ENCODE peak calls at places on chromosomes 3 and 15, in five cellular contexts. V, U, A, S and W are unnamed samples.

GRCh38 chr3:115830764-115831395 is 207.6 kb downstream of the GAP43 start:
- DNase-seq in V (no peak), U (no peak), A (no peak), S (no peak), W (no peak)

GRCh38 chr3:9947025-9947995 is 4.9 kb downstream of the PRRT3 start:
- DNase-seq in U (no peak), V (no peak), A (peak), S (peak), W (no peak)

GRCh38 chr3:194617827-194618226 is 15.4 kb downstream of the TMEM44 start:
- DNase-seq in S (no peak), A (no peak), U (no peak), V (no peak), W (no peak)

GRCh38 chr3:69255928-69256327 is 130.0 kb downstream of the FRMD4B start:
- DNase-seq in A (peak), V (no peak), S (peak), U (no peak), W (no peak)

GRCh38 chr3:94036909-94037507 is 8.6 kb upstream of the STX19 start:
- DNase-seq in S (peak), U (peak), V (no peak), A (peak), W (peak)

GRCh38 chr3:10366681-10367101 is 45.8 kb upstream of the SEC13 start:
- DNase-seq in S (no peak), V (no peak), U (no peak), A (no peak), W (no peak)

GRCh38 chr3:60064210-60065178 is 1014.7 kb upstream of the CFAP20DC start:
- DNase-seq in V (no peak), S (no peak), A (no peak), U (peak), W (no peak)

GRCh38 chr3:192812736-192813383 is 85.5 kb upstream of the FGF12 start:
- DNase-seq in V (no peak), U (peak), S (no peak), A (peak), W (peak)

GRCh38 chr15:55969582-55969981 is 23.8 kb downstream of the NEDD4 start:
- DNase-seq in S (no peak), U (no peak), A (no peak), V (no peak), W (no peak)

GRCh38 chr3:129756871-129757270 is 136.6 kb downstream of the TMCC1 start:
- DNase-seq in U (no peak), A (no peak), V (no peak), S (no peak), W (no peak)

GRCh38 chr15:63539517-63539916 is 35.1 kb downstream of the USP3 start:
- DNase-seq in A (no peak), V (no peak), U (peak), S (no peak), W (no peak)

GRCh38 chr3:132641837-132642538 is 17.6 kb downstream of the ACAD11 start:
- DNase-seq in S (peak), A (peak), V (no peak), U (peak), W (peak)

GRCh38 chr15:91077029-91077428 is 23.0 kb upstream of the SV2B start:
- DNase-seq in A (no peak), S (no peak), U (no peak), V (no peak), W (no peak)

GRCh38 chr3:21292971-21293370 is 458.0 kb downstream of the ZNF385D start:
- DNase-seq in A (no peak), V (no peak), S (no peak), U (no peak), W (no peak)

GRCh38 chr3:71130516-71131384 is 452.8 kb downstream of the FOXP1 start:
- DNase-seq in U (peak), A (peak), S (no peak), V (no peak), W (peak)

GRCh38 chr15:74196175-74196574 is 6.4 kb downstream of the STRA6 start:
- DNase-seq in A (peak), U (no peak), S (no peak), V (no peak), W (no peak)

GRCh38 chr3:149579838-149580542 is 77.8 kb downstream of the WWTR1 start:
- DNase-seq in A (no peak), U (no peak), S (no peak), V (no peak), W (no peak)

GRCh38 chr15:59751552-59752413 is 62.7 kb upstream of the BNIP2 start:
- DNase-seq in A (peak), V (no peak), U (no peak), S (no peak), W (peak)

GRCh38 chr3:7779331-7779730 is 722.3 kb upstream of the LMCD1 start:
- DNase-seq in A (no peak), S (no peak), U (no peak), V (no peak), W (no peak)

GRCh38 chr3:131353946-131354345 is 27.6 kb upstream of the NUDT16 start:
- DNase-seq in V (no peak), U (no peak), S (no peak), A (no peak), W (no peak)

GRCh38 chr3:141152801-141153678 is 78.6 kb upstream of the PXYLP1 start:
- DNase-seq in U (no peak), V (no peak), A (no peak), S (no peak), W (no peak)

GRCh38 chr3:105746226-105746996 is 122.4 kb downstream of the CBLB start:
- DNase-seq in S (no peak), U (no peak), V (no peak), A (peak), W (no peak)

GRCh38 chr15:57580866-57581265 is 10.8 kb upstream of the MYZAP start:
- DNase-seq in A (peak), U (no peak), S (no peak), V (no peak), W (no peak)

GRCh38 chr15:46872591-46872990 is 844.7 kb upstream of the SEMA6D start:
- DNase-seq in U (no peak), S (no peak), A (no peak), V (no peak), W (no peak)

GRCh38 chr15:55742498-55742926 is 440 bp downstream of the PRTG start:
- DNase-seq in A (no peak), S (no peak), V (no peak), U (peak), W (no peak)

GRCh38 chr3:193831495-193832455 is 238.8 kb downstream of the OPA1 start:
- DNase-seq in A (no peak), S (no peak), U (peak), V (peak), W (no peak)

GRCh38 chr3:185503467-185503975 is 4.7 kb upstream of the TMEM41A start:
- DNase-seq in A (no peak), U (peak), V (no peak), S (no peak), W (no peak)

GRCh38 chr3:104604326-104605010 is 762.2 kb upstream of the ALCAM start:
- DNase-seq in S (no peak), U (no peak), V (no peak), A (no peak), W (no peak)

GRCh38 chr3:183129243-183129642 is 29.9 kb upstream of the MCCC1 start:
- DNase-seq in A (no peak), V (no peak), U (no peak), S (no peak), W (no peak)

GRCh38 chr15:67836477-67836876 is 3.4 kb downstream of the RNU6-1 start:
- DNase-seq in V (no peak), U (peak), A (no peak), S (peak), W (no peak)

GRCh38 chr3:43371494-43371893 is 85.2 kb downstream of the SNRK start:
- DNase-seq in A (no peak), U (no peak), V (no peak), S (no peak), W (no peak)

GRCh38 chr15:95843241-95843851 is 487.2 kb upstream of the NR2F2 start:
- DNase-seq in A (no peak), U (peak), V (no peak), S (no peak), W (no peak)

GRCh38 chr3:50224639-50225038 is 11.4 kb upstream of the GNAI2 start:
- DNase-seq in A (no peak), V (no peak), S (no peak), U (no peak), W (no peak)

GRCh38 chr15:42056934-42057743 is 36.3 kb upstream of the PLA2G4E start:
- DNase-seq in A (peak), S (peak), U (peak), V (no peak), W (peak)

GRCh38 chr15:78298983-78299301 is 467 bp downstream of the SKIC8 start:
- DNase-seq in A (no peak), U (peak), S (no peak), V (no peak), W (no peak)

GRCh38 chr3:150216041-150216811 is 191.9 kb upstream of the TSC22D2 start:
- DNase-seq in U (no peak), V (no peak), S (peak), A (no peak), W (no peak)

GRCh38 chr3:51621091-51621892 is 49.8 kb upstream of the TEX264 start:
- DNase-seq in U (no peak), V (no peak), S (no peak), A (peak), W (no peak)

GRCh38 chr15:70033529-70034140 is 64.1 kb downstream of the TLE3 start:
- DNase-seq in U (no peak), V (no peak), S (peak), A (no peak), W (no peak)

GRCh38 chr3:71581451-71581980 is 2.0 kb downstream of the FOXP1 start:
- DNase-seq in A (no peak), V (no peak), U (no peak), S (peak), W (peak)

DNA sequence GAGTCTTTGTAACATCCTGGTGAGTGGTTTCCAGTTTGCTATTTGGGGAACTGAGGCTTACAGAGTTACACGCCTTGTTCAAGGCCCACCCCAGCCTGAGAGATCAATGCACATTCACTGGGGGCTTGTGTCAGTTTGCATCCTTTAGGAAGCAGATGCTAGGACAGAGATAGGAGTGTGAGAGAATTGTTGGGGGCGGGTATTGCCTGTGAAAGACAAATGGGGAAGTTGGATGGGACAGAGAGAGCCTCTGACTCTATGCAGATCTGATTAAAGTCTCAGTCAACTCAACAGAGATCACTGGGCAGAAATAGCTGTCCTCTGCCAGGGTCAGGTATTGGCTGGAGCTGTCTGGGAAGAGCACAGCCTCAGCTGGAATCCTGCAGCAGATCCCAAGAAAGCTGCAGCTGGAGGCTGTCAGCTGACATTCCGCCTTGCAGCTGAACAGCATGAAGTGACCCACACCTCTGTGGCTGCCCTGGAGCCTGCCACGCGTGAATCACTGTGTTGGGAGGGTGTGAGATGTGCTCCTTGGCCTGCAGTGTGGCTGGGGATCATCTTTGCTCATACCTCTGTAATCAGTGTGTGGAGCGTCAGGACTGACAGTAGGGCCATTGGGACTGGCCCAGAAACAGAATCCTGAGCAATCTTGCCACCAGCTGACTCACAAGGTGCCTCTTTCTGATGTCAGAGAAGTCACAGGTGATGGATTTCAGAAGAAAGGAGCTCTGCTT is 283.9 kb upstream of the LRRFIP2 start:
- DNase-seq in V (no peak), U (peak), S (no peak), A (no peak), W (no peak)
- TF ChIP-seq FOXM1 in V (no peak), U (no peak), S (no peak), A (no peak), W (no peak)

GRCh38 chr3:97817965-97818364 is 3.8 kb upstream of the CRYBG3 start:
- DNase-seq in A (no peak), S (peak), U (no peak), V (no peak), W (peak)
- TF ChIP-seq FOXM1 in A (no peak), S (no peak), U (no peak), V (no peak), W (no peak)

DNA sequence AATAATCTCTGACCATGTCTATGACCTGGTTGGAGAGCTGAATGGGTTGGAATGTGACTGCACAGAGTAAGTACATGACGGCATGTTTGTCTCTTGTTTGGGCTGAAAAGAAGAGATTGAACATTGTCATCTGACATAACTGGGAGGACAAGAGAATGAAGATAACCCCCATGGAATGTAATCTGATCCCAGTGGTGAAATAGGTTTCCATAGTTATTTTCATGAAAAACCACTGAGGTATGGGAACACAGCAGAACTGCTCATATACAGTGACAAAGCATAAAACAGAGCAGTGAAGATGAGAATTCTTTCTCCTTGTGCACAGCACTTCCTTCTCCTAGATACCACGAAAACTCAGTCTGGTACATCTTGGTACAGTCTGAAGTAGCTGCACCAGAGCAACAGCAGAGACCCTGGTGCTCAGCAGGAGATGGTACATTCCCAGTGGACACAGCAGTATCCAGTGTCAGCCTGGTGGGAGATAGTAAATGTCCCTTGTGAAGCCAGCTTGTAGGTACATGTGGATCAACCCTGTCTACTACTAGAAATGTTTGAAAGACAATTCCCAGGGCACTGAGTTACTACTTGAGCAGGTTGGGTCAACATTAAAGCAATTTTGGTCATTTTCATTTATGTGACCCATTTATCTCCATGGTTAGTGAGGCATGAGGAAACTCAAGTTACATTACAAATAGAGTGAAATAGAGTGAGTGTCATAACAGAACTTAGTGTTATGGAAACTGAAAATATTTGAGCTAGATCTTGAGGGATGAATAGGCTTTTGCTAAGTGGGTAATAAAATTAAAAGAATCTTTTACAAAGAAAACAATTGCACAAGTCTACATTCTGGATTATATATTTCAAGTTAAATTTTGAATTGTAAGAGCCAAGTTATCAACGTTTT is 178.3 kb downstream of the SUCNR1 start:
- DNase-seq in U (peak), S (no peak), A (peak), V (no peak), W (peak)
- TF ChIP-seq FOXM1 in U (no peak), S (no peak), A (no peak), V (no peak), W (no peak)

DNA sequence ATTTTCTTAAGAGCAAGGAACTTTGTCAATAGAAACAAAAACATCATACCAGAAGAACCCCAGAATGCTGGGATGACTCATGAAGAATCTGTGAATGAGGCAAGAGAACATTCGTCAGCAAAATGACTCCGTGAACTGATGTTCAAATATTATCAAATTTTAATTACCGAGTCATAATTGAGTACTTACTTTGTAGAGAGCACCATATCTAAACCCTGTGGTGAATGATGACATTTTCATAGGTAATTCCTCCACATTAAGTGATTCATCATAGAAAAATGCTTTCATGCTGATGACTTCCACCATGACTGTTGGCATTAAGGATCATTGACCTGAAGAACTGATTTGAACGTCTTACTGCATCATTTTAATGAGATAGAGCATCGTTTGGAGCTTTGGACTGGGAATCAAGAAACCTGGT is 56.3 kb downstream of the PPARG start:
- DNase-seq in V (no peak), S (no peak), U (no peak), A (no peak), W (no peak)
- TF ChIP-seq FOXM1 in V (no peak), S (no peak), U (no peak), A (no peak), W (no peak)

DNA sequence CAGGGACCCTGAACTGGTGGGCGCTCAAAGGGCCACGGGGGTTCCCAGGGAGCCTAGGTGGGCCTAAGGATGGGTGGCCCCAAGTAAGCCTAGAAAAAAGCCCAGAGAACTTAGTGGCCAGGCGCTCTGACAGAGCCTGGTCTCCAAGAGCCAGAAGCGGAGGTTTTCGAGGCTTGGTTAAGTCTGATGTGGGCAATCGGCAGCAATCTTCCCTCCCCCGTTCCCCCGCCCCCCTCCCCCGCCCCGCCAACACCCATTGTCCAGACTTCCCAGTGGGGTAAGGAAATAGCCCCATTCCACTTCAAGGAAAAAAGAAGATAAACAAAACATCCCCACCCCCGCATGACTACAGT is 6.7 kb downstream of the EOMES start:
- DNase-seq in V (no peak), S (no peak), U (no peak), A (no peak), W (no peak)
- TF ChIP-seq FOXM1 in V (no peak), S (no peak), U (no peak), A (no peak), W (no peak)